ENCODE peak calls at places on chromosomes 6 and 20, in four cellular contexts. N is GM12878, U is endothelial cell of umbilical vein, A is K562. X is an unnamed sample.

GRCh38 chr20:3681931-3682820 is at the start of gene ADAM33:
- DNase-seq in N (no peak), U (no peak), A (peak), X (no peak)

GRCh38 chr6:44245912-44246662 is 814 bp upstream of the HSP90AB1 start:
- DNase-seq in N (no peak), U (peak), A (peak), X (peak)

GRCh38 chr20:62277253-62277652 is 25.5 kb upstream of the ADRM1 start:
- DNase-seq in N (no peak), U (no peak), A (no peak), X (no peak)

GRCh38 chr6:165849539-165850430 is 186.7 kb upstream of the PDE10A start:
- DNase-seq in N (no peak), U (no peak), A (no peak), X (no peak)

GRCh38 chr6:35596448-35597442 is 84.0 kb upstream of the TULP1 start:
- DNase-seq in N (no peak), U (peak), A (no peak), X (peak)

GRCh38 chr20:56752274-56752673 is 123.2 kb downstream of the TFAP2C start:
- DNase-seq in N (no peak), U (no peak), A (no peak), X (no peak)

GRCh38 chr20:309306-309840 is 12.0 kb downstream of the ZCCHC3 start:
- DNase-seq in N (no peak), U (no peak), A (no peak), X (peak)

GRCh38 chr6:41689171-41690008 is 46.0 kb downstream of the TFEB start:
- DNase-seq in N (no peak), U (no peak), A (no peak), X (peak)

GRCh38 chr6:33407132-33407718 is 3.6 kb upstream of the PHF1 start:
- DNase-seq in N (no peak), U (peak), A (peak), X (peak)

GRCh38 chr20:37564388-37565133 is 36.9 kb upstream of the BLCAP start:
- DNase-seq in N (no peak), U (peak), A (peak), X (no peak)

GRCh38 chr6:1997702-1998101 is 247.7 kb downstream of the GMDS start:
- DNase-seq in N (no peak), U (no peak), A (no peak), X (no peak)

GRCh38 chr20:13396036-13396435 is 175.0 kb downstream of the ISM1 start:
- DNase-seq in N (no peak), U (no peak), A (no peak), X (peak)

GRCh38 chr20:57380081-57380750 is 11.0 kb upstream of the RBM38 start:
- DNase-seq in N (no peak), U (no peak), A (no peak), X (no peak)

GRCh38 chr6:7154341-7155139 is 46.8 kb downstream of the RREB1 start:
- DNase-seq in N (peak), U (no peak), A (no peak), X (no peak)

GRCh38 chr20:13349240-13349604 is 128.1 kb downstream of the ISM1 start:
- DNase-seq in N (no peak), U (no peak), A (no peak), X (peak)

GRCh38 chr6:134888316-134888715 is 61.6 kb downstream of the ALDH8A1 start:
- DNase-seq in N (no peak), U (no peak), A (no peak), X (no peak)

GRCh38 chr6:90284745-90285481 is 11.7 kb downstream of the BACH2 start:
- DNase-seq in N (peak), U (peak), A (no peak), X (peak)

GRCh38 chr6:98847767-98848538 is 13.6 kb downstream of the POU3F2 start:
- DNase-seq in N (no peak), U (no peak), A (no peak), X (no peak)

GRCh38 chr6:122005661-122006060 is 393.8 kb upstream of the HSF2 start:
- DNase-seq in N (no peak), U (no peak), A (no peak), X (no peak)

GRCh38 chr6:32666420-32667300 is at the start of gene HLA-DQB1:
- DNase-seq in N (peak), U (peak), A (no peak), X (no peak)

GRCh38 chr6:133947302-133947900 is 5.6 kb upstream of the TBPL1 start:
- DNase-seq in N (no peak), U (no peak), A (no peak), X (no peak)

GRCh38 chr6:156889469-156889868 is 112.3 kb downstream of the ARID1B start:
- DNase-seq in N (no peak), U (no peak), A (no peak), X (no peak)

GRCh38 chr6:169966312-169967181 is 215.1 kb downstream of the ERMARD start:
- DNase-seq in N (no peak), U (no peak), A (no peak), X (no peak)

GRCh38 chr6:13451181-13451700 is 36.2 kb downstream of the GFOD1 start:
- DNase-seq in N (no peak), U (no peak), A (no peak), X (no peak)

GRCh38 chr6:78810698-78811097 is 56.7 kb upstream of the IRAK1BP1 start:
- DNase-seq in N (no peak), U (no peak), A (no peak), X (peak)

GRCh38 chr6:78808933-78809332 is 58.4 kb upstream of the IRAK1BP1 start:
- DNase-seq in N (no peak), U (no peak), A (no peak), X (no peak)

GRCh38 chr6:78808356-78808891 is 58.9 kb upstream of the IRAK1BP1 start:
- DNase-seq in N (no peak), U (no peak), A (no peak), X (no peak)

GRCh38 chr6:78810146-78810545 is 57.2 kb upstream of the IRAK1BP1 start:
- DNase-seq in N (no peak), U (peak), A (no peak), X (peak)
- TF ChIP-seq FOS in N (no peak), U (no peak), A (no peak), X (no peak)

GRCh38 chr6:87366899-87367298 is 22.3 kb downstream of the C6orf163 start:
- DNase-seq in N (no peak), U (no peak), A (no peak), X (no peak)
- TF ChIP-seq FOS in N (no peak), U (no peak), A (no peak), X (no peak)

DNA sequence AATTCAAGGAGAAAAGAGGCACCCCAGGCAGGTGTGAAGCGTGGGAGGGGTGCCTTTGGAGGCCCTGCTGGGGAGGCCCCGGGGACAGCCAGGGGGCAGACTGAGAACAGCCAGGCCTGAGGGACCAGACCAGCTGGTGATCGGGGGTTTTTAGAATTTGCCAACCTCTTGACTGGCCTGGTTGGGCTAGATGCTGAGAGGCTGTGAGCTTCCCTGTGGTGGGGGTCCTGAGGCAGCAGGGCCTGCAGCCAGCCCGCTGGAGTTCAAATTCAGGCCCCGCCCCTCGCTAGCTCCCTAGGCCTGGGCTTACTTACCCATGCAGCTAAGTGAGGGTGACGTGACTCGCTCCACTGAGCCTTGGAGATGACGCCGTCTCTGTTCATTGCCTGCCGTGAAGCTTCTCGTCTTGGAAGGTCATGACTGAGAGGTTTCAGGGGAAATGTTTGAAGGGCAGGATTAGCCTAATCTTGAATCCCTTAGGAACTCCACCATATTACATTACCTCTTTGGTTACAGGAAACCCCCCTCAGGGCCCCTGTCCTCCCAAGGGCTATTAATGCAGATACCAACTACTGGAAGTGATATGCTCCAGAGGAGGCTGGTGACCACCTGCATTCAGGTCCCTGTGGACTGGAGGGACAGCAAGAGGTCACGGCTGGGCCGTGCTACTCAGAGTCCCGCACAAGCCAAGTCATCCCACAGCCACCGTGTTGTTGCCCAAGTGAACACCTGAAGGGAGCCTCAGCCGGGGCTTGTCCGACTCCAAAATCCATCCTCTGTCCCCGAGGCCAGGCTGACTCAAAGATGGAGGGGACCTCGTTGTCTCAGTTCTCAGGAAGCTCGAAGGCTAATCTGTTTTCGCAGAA is 73.9 kb upstream of the DUSP22 start:
- DNase-seq in N (peak), U (no peak), A (no peak), X (no peak)
- TF ChIP-seq FOS in N (no peak), U (no peak), A (no peak), X (no peak)

DNA sequence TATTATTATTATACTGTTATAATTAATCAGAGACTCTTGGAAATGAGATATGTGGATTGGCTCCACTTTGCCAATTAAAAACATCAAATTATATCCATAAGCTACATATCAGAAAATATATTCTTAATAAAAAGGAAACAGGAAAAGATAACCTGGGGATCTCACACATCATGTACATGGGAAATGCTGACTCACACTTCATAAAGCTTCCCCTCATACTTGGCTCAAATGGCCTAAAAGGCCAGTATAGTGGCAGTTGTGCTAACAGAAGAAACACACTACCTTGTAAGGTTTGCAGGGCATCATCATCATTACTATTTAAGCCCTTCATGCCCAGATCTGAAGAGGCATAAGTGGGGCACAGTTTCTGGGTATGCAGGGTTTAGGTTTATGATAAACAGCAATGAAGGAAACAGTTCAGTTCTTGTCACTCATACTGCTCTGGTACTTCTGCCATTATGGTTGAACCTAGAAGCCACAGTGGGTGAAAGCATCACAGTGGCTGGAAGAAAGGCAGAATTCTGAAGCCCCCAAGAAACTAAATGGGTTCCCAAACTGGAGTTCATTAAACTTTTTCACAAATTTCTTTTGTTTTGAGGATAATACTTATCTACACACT is 60.6 kb downstream of the BTBD9 start:
- DNase-seq in N (no peak), U (peak), A (peak), X (peak)
- TF ChIP-seq FOS in N (no peak), U (peak), A (no peak), X (no peak)

GRCh38 chr6:112665815-112666214 is 318.7 kb downstream of the RFPL4B start:
- DNase-seq in N (no peak), U (peak), A (no peak), X (peak)
- TF ChIP-seq FOS in N (no peak), U (peak), A (no peak), X (no peak)

X was measured in IMR-90.